ENCODE peak calls at places on chromosomes 3 and 15, in six cellular contexts. One of them, this sample, is unnamed.

GRCh38 chr15:99123706-99124451 is 19.0 kb downstream of the SYNM start:
- DNase-seq in CD14-positive monocyte: no peak
- DNase-seq in GM10248: no peak
- DNase-seq in glutamatergic neuron: peak
- DNase-seq in mucosa of descending colon: peak
- DNase-seq in H9: peak
- DNase-seq in this sample: peak

GRCh38 chr3:155704771-155705559 is 39.9 kb downstream of the PLCH1 start:
- DNase-seq in GM10248: no peak
- DNase-seq in CD14-positive monocyte: no peak
- DNase-seq in H9: no peak
- DNase-seq in mucosa of descending colon: no peak
- DNase-seq in glutamatergic neuron: no peak
- DNase-seq in this sample: no peak

GRCh38 chr15:22229971-22230815 is 149.9 kb downstream of the OR4M2 start:
- DNase-seq in GM10248: no peak
- DNase-seq in H9: no peak
- DNase-seq in glutamatergic neuron: no peak
- DNase-seq in CD14-positive monocyte: peak
- DNase-seq in mucosa of descending colon: no peak
- DNase-seq in this sample: no peak

GRCh38 chr3:135412475-135412874 is 553.1 kb upstream of the PPP2R3A start:
- DNase-seq in H9: peak
- DNase-seq in mucosa of descending colon: no peak
- DNase-seq in GM10248: no peak
- DNase-seq in glutamatergic neuron: no peak
- DNase-seq in CD14-positive monocyte: no peak
- DNase-seq in this sample: no peak

GRCh38 chr15:83436513-83437158 is 10.5 kb upstream of the SH3GL3 start:
- DNase-seq in GM10248: no peak
- DNase-seq in H9: no peak
- DNase-seq in glutamatergic neuron: peak
- DNase-seq in mucosa of descending colon: no peak
- DNase-seq in CD14-positive monocyte: no peak
- DNase-seq in this sample: peak

GRCh38 chr15:26438316-26438715 is 334.6 kb downstream of the GABRB3 start:
- DNase-seq in H9: no peak
- DNase-seq in mucosa of descending colon: no peak
- DNase-seq in GM10248: no peak
- DNase-seq in glutamatergic neuron: no peak
- DNase-seq in CD14-positive monocyte: no peak
- DNase-seq in this sample: no peak

GRCh38 chr15:87631093-87631492 is 625.4 kb downstream of the NTRK3 start:
- DNase-seq in H9: no peak
- DNase-seq in GM10248: no peak
- DNase-seq in glutamatergic neuron: no peak
- DNase-seq in CD14-positive monocyte: no peak
- DNase-seq in mucosa of descending colon: no peak
- DNase-seq in this sample: no peak

GRCh38 chr3:149199474-149199873 is 22.2 kb downstream of the CP start:
- DNase-seq in glutamatergic neuron: no peak
- DNase-seq in CD14-positive monocyte: no peak
- DNase-seq in GM10248: no peak
- DNase-seq in H9: no peak
- DNase-seq in mucosa of descending colon: no peak
- DNase-seq in this sample: peak

GRCh38 chr3:52227766-52228165 is 2.3 kb upstream of the TLR9 start:
- DNase-seq in GM10248: no peak
- DNase-seq in H9: peak
- DNase-seq in mucosa of descending colon: no peak
- DNase-seq in CD14-positive monocyte: no peak
- DNase-seq in glutamatergic neuron: no peak
- DNase-seq in this sample: no peak

GRCh38 chr3:46221368-46221767 is 13.3 kb upstream of the CCR1 start:
- DNase-seq in CD14-positive monocyte: no peak
- DNase-seq in GM10248: no peak
- DNase-seq in H9: no peak
- DNase-seq in mucosa of descending colon: no peak
- DNase-seq in glutamatergic neuron: no peak
- DNase-seq in this sample: no peak

GRCh38 chr3:157127831-157128767 is 31.8 kb downstream of the CCNL1 start:
- DNase-seq in H9: no peak
- DNase-seq in glutamatergic neuron: no peak
- DNase-seq in mucosa of descending colon: no peak
- DNase-seq in CD14-positive monocyte: peak
- DNase-seq in GM10248: peak
- DNase-seq in this sample: peak

GRCh38 chr15:57732526-57733331 is 26.2 kb downstream of the POLR2M start:
- DNase-seq in CD14-positive monocyte: no peak
- DNase-seq in H9: peak
- DNase-seq in mucosa of descending colon: peak
- DNase-seq in GM10248: peak
- DNase-seq in glutamatergic neuron: peak
- DNase-seq in this sample: peak

GRCh38 chr3:118936811-118937210 is 97.8 kb downstream of the IGSF11 start:
- DNase-seq in glutamatergic neuron: no peak
- DNase-seq in mucosa of descending colon: no peak
- DNase-seq in GM10248: no peak
- DNase-seq in CD14-positive monocyte: no peak
- DNase-seq in H9: no peak
- DNase-seq in this sample: no peak

GRCh38 chr15:70853855-70854668 is at the start of gene LARP6:
- DNase-seq in H9: peak
- DNase-seq in mucosa of descending colon: peak
- DNase-seq in CD14-positive monocyte: no peak
- DNase-seq in glutamatergic neuron: peak
- DNase-seq in GM10248: peak
- DNase-seq in this sample: no peak

GRCh38 chr15:86273309-86273708 is 193.6 kb downstream of the AGBL1 start:
- DNase-seq in GM10248: no peak
- DNase-seq in glutamatergic neuron: no peak
- DNase-seq in mucosa of descending colon: no peak
- DNase-seq in H9: no peak
- DNase-seq in CD14-positive monocyte: no peak
- DNase-seq in this sample: no peak

GRCh38 chr3:52119056-52119455 is 35.2 kb downstream of the POC1A start:
- DNase-seq in mucosa of descending colon: no peak
- DNase-seq in GM10248: no peak
- DNase-seq in CD14-positive monocyte: no peak
- DNase-seq in H9: no peak
- DNase-seq in glutamatergic neuron: no peak
- DNase-seq in this sample: no peak

GRCh38 chr3:131250466-131250865 is 131.1 kb upstream of the NUDT16 start:
- DNase-seq in GM10248: no peak
- DNase-seq in mucosa of descending colon: no peak
- DNase-seq in glutamatergic neuron: no peak
- DNase-seq in H9: no peak
- DNase-seq in CD14-positive monocyte: no peak
- DNase-seq in this sample: no peak

GRCh38 chr3:167941234-167941995 is 154.3 kb downstream of the GOLIM4 start:
- DNase-seq in glutamatergic neuron: no peak
- DNase-seq in CD14-positive monocyte: no peak
- DNase-seq in GM10248: no peak
- DNase-seq in mucosa of descending colon: no peak
- DNase-seq in H9: no peak
- DNase-seq in this sample: peak

GRCh38 chr15:85785887-85786777 is 8.6 kb downstream of the KLHL25 start:
- DNase-seq in CD14-positive monocyte: no peak
- DNase-seq in GM10248: no peak
- DNase-seq in H9: no peak
- DNase-seq in glutamatergic neuron: no peak
- DNase-seq in mucosa of descending colon: peak
- DNase-seq in this sample: no peak

GRCh38 chr3:156626104-156626503 is 48.3 kb upstream of the TIPARP start:
- DNase-seq in GM10248: no peak
- DNase-seq in CD14-positive monocyte: no peak
- DNase-seq in glutamatergic neuron: no peak
- DNase-seq in H9: no peak
- DNase-seq in mucosa of descending colon: no peak
- DNase-seq in this sample: no peak

GRCh38 chr15:44286814-44287555 is 1.5 kb upstream of the GOLM2 start:
- DNase-seq in glutamatergic neuron: no peak
- DNase-seq in CD14-positive monocyte: no peak
- DNase-seq in GM10248: no peak
- DNase-seq in mucosa of descending colon: no peak
- DNase-seq in H9: no peak
- DNase-seq in this sample: no peak

GRCh38 chr3:95923496-95924210 is 890.7 kb upstream of the EPHA6 start:
- DNase-seq in mucosa of descending colon: no peak
- DNase-seq in CD14-positive monocyte: no peak
- DNase-seq in GM10248: no peak
- DNase-seq in H9: no peak
- DNase-seq in glutamatergic neuron: no peak
- DNase-seq in this sample: peak

GRCh38 chr3:170907519-170908234 is 760 bp downstream of the EIF5A2 start:
- DNase-seq in glutamatergic neuron: peak
- DNase-seq in GM10248: peak
- DNase-seq in H9: no peak
- DNase-seq in CD14-positive monocyte: no peak
- DNase-seq in mucosa of descending colon: no peak
- DNase-seq in this sample: peak

DNA sequence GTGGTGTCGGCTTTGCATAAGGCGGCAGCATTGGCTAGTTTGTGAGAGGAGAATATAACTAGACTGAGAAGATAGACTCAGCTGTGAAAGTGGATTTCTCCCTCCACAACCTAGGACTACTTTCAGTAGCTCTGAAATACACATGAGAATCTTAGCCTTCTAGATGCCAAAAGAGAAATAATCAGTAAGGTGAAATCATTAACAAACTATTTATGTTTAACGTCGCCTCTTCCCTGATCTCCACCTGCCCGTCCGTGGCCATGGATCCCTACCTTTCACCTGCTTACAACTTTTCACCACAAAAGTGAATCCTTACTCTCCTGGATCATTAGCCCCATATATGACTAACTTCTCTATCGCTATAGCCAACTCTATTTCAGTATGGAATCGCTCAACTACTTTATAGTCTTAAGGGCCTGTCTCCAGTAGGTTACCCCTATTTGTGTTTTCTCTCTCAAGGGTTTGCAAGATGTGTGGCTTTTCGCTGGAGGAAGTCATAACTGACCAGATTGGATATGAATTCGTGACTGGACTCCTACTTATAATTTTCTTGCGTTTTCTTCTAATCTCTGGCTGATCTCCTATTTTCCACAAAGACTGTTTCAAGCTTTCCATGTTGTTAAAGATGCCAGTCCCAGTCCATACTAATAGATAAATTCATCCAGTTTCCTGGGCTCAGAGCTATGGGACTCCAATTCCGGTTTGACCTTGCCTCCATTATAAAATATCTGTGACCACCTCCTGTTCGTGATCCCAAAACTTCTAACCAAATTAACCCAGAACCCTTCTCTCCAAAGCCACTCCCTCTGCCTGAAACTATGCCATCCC is 1.1 kb upstream of the STAG1 start:
- DNase-seq in H9: no peak
- DNase-seq in mucosa of descending colon: no peak
- DNase-seq in CD14-positive monocyte: no peak
- DNase-seq in GM10248: no peak
- DNase-seq in glutamatergic neuron: no peak
- DNase-seq in this sample: no peak
- TF ChIP-seq CTCF in H9: no peak
- TF ChIP-seq CTCF in mucosa of descending colon: no peak
- TF ChIP-seq CTCF in CD14-positive monocyte: no peak
- TF ChIP-seq CTCF in GM10248: peak
- TF ChIP-seq CTCF in glutamatergic neuron: no peak
- TF ChIP-seq CTCF in this sample: no peak

GRCh38 chr3:127764841-127765362 is 57.4 kb downstream of the MGLL start:
- DNase-seq in CD14-positive monocyte: no peak
- DNase-seq in glutamatergic neuron: no peak
- DNase-seq in GM10248: no peak
- DNase-seq in mucosa of descending colon: no peak
- DNase-seq in H9: no peak
- DNase-seq in this sample: peak
- TF ChIP-seq CTCF in CD14-positive monocyte: no peak
- TF ChIP-seq CTCF in glutamatergic neuron: no peak
- TF ChIP-seq CTCF in GM10248: no peak
- TF ChIP-seq CTCF in mucosa of descending colon: no peak
- TF ChIP-seq CTCF in H9: no peak
- TF ChIP-seq CTCF in this sample: peak

DNA sequence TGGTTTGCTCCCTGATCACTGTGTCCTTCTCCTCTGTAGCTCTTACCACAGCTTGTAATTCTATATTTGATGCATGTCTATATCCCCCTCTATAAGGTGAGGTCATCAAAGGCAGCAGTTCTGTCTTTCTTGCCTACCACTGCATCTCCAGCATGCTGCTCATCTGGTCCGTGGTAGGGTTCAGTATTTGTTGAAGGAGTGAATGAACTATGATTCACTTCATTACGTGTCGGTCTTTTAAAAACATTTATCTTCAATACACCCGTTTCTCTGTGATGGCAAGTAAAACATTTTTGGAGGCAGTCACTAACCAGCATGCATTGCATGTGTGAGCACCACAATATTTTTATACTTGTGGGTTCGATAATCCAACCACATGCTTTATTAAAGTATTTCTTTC is 27.6 kb downstream of the CHST14 start:
- DNase-seq in mucosa of descending colon: no peak
- DNase-seq in CD14-positive monocyte: no peak
- DNase-seq in H9: no peak
- DNase-seq in glutamatergic neuron: no peak
- DNase-seq in GM10248: no peak
- DNase-seq in this sample: peak
- TF ChIP-seq CTCF in mucosa of descending colon: no peak
- TF ChIP-seq CTCF in CD14-positive monocyte: no peak
- TF ChIP-seq CTCF in H9: no peak
- TF ChIP-seq CTCF in glutamatergic neuron: no peak
- TF ChIP-seq CTCF in GM10248: no peak
- TF ChIP-seq CTCF in this sample: no peak

GRCh38 chr3:100776736-100777135 is 67.4 kb downstream of the TFG start:
- DNase-seq in H9: peak
- DNase-seq in glutamatergic neuron: no peak
- DNase-seq in mucosa of descending colon: no peak
- DNase-seq in GM10248: no peak
- DNase-seq in CD14-positive monocyte: no peak
- DNase-seq in this sample: no peak
- TF ChIP-seq CTCF in H9: peak
- TF ChIP-seq CTCF in glutamatergic neuron: no peak
- TF ChIP-seq CTCF in mucosa of descending colon: no peak
- TF ChIP-seq CTCF in GM10248: no peak
- TF ChIP-seq CTCF in CD14-positive monocyte: no peak
- TF ChIP-seq CTCF in this sample: peak

This sample was measured in HFFc6.